ENCODE peak calls at places on chromosomes 5 and 9, in five cellular contexts. One of them, this sample, is unnamed.

GRCh38 chr9:120532475-120532874 is 47.5 kb downstream of the CDK5RAP2 start:
- DNase-seq in mesenchymal stem cell: no peak
- DNase-seq in amygdala: no peak
- DNase-seq in head of caudate nucleus: no peak
- DNase-seq in PC-3: peak; percentile 70
- DNase-seq in this sample: no peak

GRCh38 chr9:135698767-135699166 is 514 bp downstream of the SOHLH1 start:
- DNase-seq in mesenchymal stem cell: no peak
- DNase-seq in amygdala: no peak
- DNase-seq in head of caudate nucleus: no peak
- DNase-seq in PC-3: no peak
- DNase-seq in this sample: peak; percentile 29

GRCh38 chr5:148314187-148314586 is 2.0 kb downstream of the SPINK7 start:
- DNase-seq in mesenchymal stem cell: no peak
- DNase-seq in amygdala: no peak
- DNase-seq in head of caudate nucleus: no peak
- DNase-seq in PC-3: peak; percentile 70
- DNase-seq in this sample: peak; percentile 48

GRCh38 chr5:65928341-65928752 is 2.0 kb downstream of the ERBIN start:
- DNase-seq in mesenchymal stem cell: peak; percentile 20
- DNase-seq in amygdala: no peak
- DNase-seq in head of caudate nucleus: no peak
- DNase-seq in PC-3: no peak
- DNase-seq in this sample: no peak

GRCh38 chr9:132163457-132163875 is 1.6 kb downstream of the NTNG2 start:
- DNase-seq in mesenchymal stem cell: peak; percentile 39
- DNase-seq in amygdala: no peak
- DNase-seq in head of caudate nucleus: no peak
- DNase-seq in PC-3: no peak
- DNase-seq in this sample: peak; percentile 61

GRCh38 chr9:114172981-114173833 is 17.9 kb downstream of the COL27A1 start:
- DNase-seq in mesenchymal stem cell: peak; percentile 77
- DNase-seq in amygdala: no peak
- DNase-seq in head of caudate nucleus: no peak
- DNase-seq in PC-3: no peak
- DNase-seq in this sample: no peak

GRCh38 chr5:122906768-122907167 is 61.4 kb downstream of the SNX24 start:
- DNase-seq in mesenchymal stem cell: peak; percentile 16
- DNase-seq in amygdala: no peak
- DNase-seq in head of caudate nucleus: no peak
- DNase-seq in PC-3: no peak
- DNase-seq in this sample: no peak

GRCh38 chr5:160262151-160262550 is 32.8 kb downstream of the FABP6 start:
- DNase-seq in mesenchymal stem cell: no peak
- DNase-seq in amygdala: no peak
- DNase-seq in head of caudate nucleus: no peak
- DNase-seq in PC-3: no peak
- DNase-seq in this sample: peak; percentile 59

GRCh38 chr5:155987261-155987810 is 339.6 kb upstream of the SGCD start:
- DNase-seq in mesenchymal stem cell: no peak
- DNase-seq in amygdala: no peak
- DNase-seq in head of caudate nucleus: no peak
- DNase-seq in PC-3: no peak
- DNase-seq in this sample: no peak

GRCh38 chr5:43207601-43208000 is 15.6 kb downstream of the NIM1K start:
- DNase-seq in mesenchymal stem cell: peak; percentile 27
- DNase-seq in amygdala: no peak
- DNase-seq in head of caudate nucleus: no peak
- DNase-seq in PC-3: peak; percentile 66
- DNase-seq in this sample: no peak

GRCh38 chr9:79377315-79377855 is 194.4 kb upstream of the TLE4 start:
- DNase-seq in mesenchymal stem cell: peak; percentile 11
- DNase-seq in amygdala: no peak
- DNase-seq in head of caudate nucleus: no peak
- DNase-seq in PC-3: peak; percentile 22
- DNase-seq in this sample: no peak

GRCh38 chr9:125609744-125610143 is 97.3 kb downstream of the MAPKAP1 start:
- DNase-seq in mesenchymal stem cell: no peak
- DNase-seq in amygdala: no peak
- DNase-seq in head of caudate nucleus: no peak
- DNase-seq in PC-3: no peak
- DNase-seq in this sample: no peak

GRCh38 chr9:91163441-91163772 is 198.3 kb downstream of the AUH start:
- DNase-seq in mesenchymal stem cell: no peak
- DNase-seq in amygdala: no peak
- DNase-seq in head of caudate nucleus: no peak
- DNase-seq in PC-3: no peak
- DNase-seq in this sample: no peak

GRCh38 chr5:96279796-96280542 is 153.1 kb downstream of the PCSK1 start:
- DNase-seq in mesenchymal stem cell: no peak
- DNase-seq in amygdala: no peak
- DNase-seq in head of caudate nucleus: no peak
- DNase-seq in PC-3: peak; percentile 83
- DNase-seq in this sample: no peak